ENCODE peak calls at places on chromosomes 5 and 9, in ten cellular contexts. One of them, this sample, is unnamed.

GRCh38 chr9:22136446-22137140 is 127.5 kb upstream of the CDKN2B start:
- DNase-seq in left lobe of liver: no peak
- DNase-seq in activated CD4-positive, alpha-beta T cell treated with anti-CD3 and anti-CD28 coated beads for 48 hours: no peak
- DNase-seq in IMR-90: peak
- DNase-seq in ureter: no peak
- DNase-seq in NCI-H1436: no peak
- DNase-seq in mesothelial cell of epicardium: no peak
- DNase-seq in AG04449: peak
- DNase-seq in Calu3: no peak
- DNase-seq in ELR: peak
- DNase-seq in this sample: no peak

GRCh38 chr5:54701179-54701578 is 183.6 kb downstream of the SNX18 start:
- DNase-seq in left lobe of liver: no peak
- DNase-seq in activated CD4-positive, alpha-beta T cell treated with anti-CD3 and anti-CD28 coated beads for 48 hours: no peak
- DNase-seq in IMR-90: peak
- DNase-seq in ureter: peak
- DNase-seq in NCI-H1436: no peak
- DNase-seq in mesothelial cell of epicardium: no peak
- DNase-seq in AG04449: peak
- DNase-seq in Calu3: peak
- DNase-seq in ELR: peak
- DNase-seq in this sample: no peak

GRCh38 chr5:164597293-164597900 is 1092.0 kb downstream of the MAT2B start:
- DNase-seq in left lobe of liver: no peak
- DNase-seq in activated CD4-positive, alpha-beta T cell treated with anti-CD3 and anti-CD28 coated beads for 48 hours: peak
- DNase-seq in IMR-90: no peak
- DNase-seq in ureter: no peak
- DNase-seq in NCI-H1436: no peak
- DNase-seq in mesothelial cell of epicardium: no peak
- DNase-seq in AG04449: no peak
- DNase-seq in Calu3: peak
- DNase-seq in ELR: peak
- DNase-seq in this sample: peak

GRCh38 chr9:91727316-91727861 is 222.6 kb downstream of the ROR2 start:
- DNase-seq in left lobe of liver: no peak
- DNase-seq in activated CD4-positive, alpha-beta T cell treated with anti-CD3 and anti-CD28 coated beads for 48 hours: peak
- DNase-seq in IMR-90: peak
- DNase-seq in ureter: peak
- DNase-seq in NCI-H1436: peak
- DNase-seq in mesothelial cell of epicardium: no peak
- DNase-seq in AG04449: no peak
- DNase-seq in Calu3: peak
- DNase-seq in ELR: peak
- DNase-seq in this sample: peak

GRCh38 chr5:79436224-79436623 is 77.7 kb downstream of the HOMER1 start:
- DNase-seq in left lobe of liver: no peak
- DNase-seq in activated CD4-positive, alpha-beta T cell treated with anti-CD3 and anti-CD28 coated beads for 48 hours: no peak
- DNase-seq in IMR-90: peak
- DNase-seq in ureter: no peak
- DNase-seq in NCI-H1436: no peak
- DNase-seq in mesothelial cell of epicardium: no peak
- DNase-seq in AG04449: peak
- DNase-seq in Calu3: no peak
- DNase-seq in ELR: peak
- DNase-seq in this sample: peak

GRCh38 chr5:141992349-141992963 is 20.4 kb downstream of the GNPDA1 start:
- DNase-seq in left lobe of liver: peak
- DNase-seq in activated CD4-positive, alpha-beta T cell treated with anti-CD3 and anti-CD28 coated beads for 48 hours: peak
- DNase-seq in IMR-90: peak
- DNase-seq in ureter: peak
- DNase-seq in NCI-H1436: peak
- DNase-seq in mesothelial cell of epicardium: peak
- DNase-seq in AG04449: no peak
- DNase-seq in Calu3: peak
- DNase-seq in ELR: peak
- DNase-seq in this sample: peak

GRCh38 chr5:95284512-95285405 is at the start of gene MCTP1:
- DNase-seq in left lobe of liver: no peak
- DNase-seq in activated CD4-positive, alpha-beta T cell treated with anti-CD3 and anti-CD28 coated beads for 48 hours: peak
- DNase-seq in IMR-90: no peak
- DNase-seq in ureter: no peak
- DNase-seq in NCI-H1436: peak
- DNase-seq in mesothelial cell of epicardium: peak
- DNase-seq in AG04449: no peak
- DNase-seq in Calu3: peak
- DNase-seq in ELR: peak
- DNase-seq in this sample: no peak

GRCh38 chr9:130892503-130893249 is 3.9 kb downstream of the QRFP start:
- DNase-seq in left lobe of liver: no peak
- DNase-seq in activated CD4-positive, alpha-beta T cell treated with anti-CD3 and anti-CD28 coated beads for 48 hours: no peak
- DNase-seq in IMR-90: no peak
- DNase-seq in ureter: no peak
- DNase-seq in NCI-H1436: no peak
- DNase-seq in mesothelial cell of epicardium: no peak
- DNase-seq in AG04449: no peak
- DNase-seq in Calu3: no peak
- DNase-seq in ELR: no peak
- DNase-seq in this sample: no peak

GRCh38 chr9:126373241-126373640 is 46.6 kb downstream of the MVB12B start:
- DNase-seq in left lobe of liver: no peak
- DNase-seq in activated CD4-positive, alpha-beta T cell treated with anti-CD3 and anti-CD28 coated beads for 48 hours: no peak
- DNase-seq in IMR-90: peak
- DNase-seq in ureter: no peak
- DNase-seq in NCI-H1436: no peak
- DNase-seq in mesothelial cell of epicardium: no peak
- DNase-seq in AG04449: peak
- DNase-seq in Calu3: no peak
- DNase-seq in ELR: peak
- DNase-seq in this sample: no peak

GRCh38 chr5:35884125-35884788 is 27.6 kb downstream of the IL7R start:
- DNase-seq in left lobe of liver: no peak
- DNase-seq in activated CD4-positive, alpha-beta T cell treated with anti-CD3 and anti-CD28 coated beads for 48 hours: no peak
- DNase-seq in IMR-90: peak
- DNase-seq in ureter: no peak
- DNase-seq in NCI-H1436: no peak
- DNase-seq in mesothelial cell of epicardium: no peak
- DNase-seq in AG04449: peak
- DNase-seq in Calu3: no peak
- DNase-seq in ELR: peak
- DNase-seq in this sample: no peak

GRCh38 chr9:133506653-133507038 is 18.1 kb downstream of the MYMK start:
- DNase-seq in left lobe of liver: peak
- DNase-seq in activated CD4-positive, alpha-beta T cell treated with anti-CD3 and anti-CD28 coated beads for 48 hours: no peak
- DNase-seq in IMR-90: peak
- DNase-seq in ureter: no peak
- DNase-seq in NCI-H1436: no peak
- DNase-seq in mesothelial cell of epicardium: no peak
- DNase-seq in AG04449: no peak
- DNase-seq in Calu3: peak
- DNase-seq in ELR: peak
- DNase-seq in this sample: no peak

GRCh38 chr9:99680191-99680590 is 141.5 kb upstream of the NR4A3 start:
- DNase-seq in left lobe of liver: no peak
- DNase-seq in activated CD4-positive, alpha-beta T cell treated with anti-CD3 and anti-CD28 coated beads for 48 hours: no peak
- DNase-seq in IMR-90: peak
- DNase-seq in ureter: no peak
- DNase-seq in NCI-H1436: no peak
- DNase-seq in mesothelial cell of epicardium: no peak
- DNase-seq in AG04449: peak
- DNase-seq in Calu3: no peak
- DNase-seq in ELR: peak
- DNase-seq in this sample: no peak

GRCh38 chr5:27472000-27472763 is 433.8 kb upstream of the CDH9 start:
- DNase-seq in left lobe of liver: peak
- DNase-seq in activated CD4-positive, alpha-beta T cell treated with anti-CD3 and anti-CD28 coated beads for 48 hours: no peak
- DNase-seq in IMR-90: peak
- DNase-seq in ureter: no peak
- DNase-seq in NCI-H1436: peak
- DNase-seq in mesothelial cell of epicardium: no peak
- DNase-seq in AG04449: no peak
- DNase-seq in Calu3: peak
- DNase-seq in ELR: peak
- DNase-seq in this sample: peak

GRCh38 chr5:10538103-10538788 is 25.6 kb upstream of the ANKRD33B start:
- DNase-seq in left lobe of liver: no peak
- DNase-seq in activated CD4-positive, alpha-beta T cell treated with anti-CD3 and anti-CD28 coated beads for 48 hours: peak
- DNase-seq in IMR-90: peak
- DNase-seq in ureter: no peak
- DNase-seq in NCI-H1436: no peak
- DNase-seq in mesothelial cell of epicardium: no peak
- DNase-seq in AG04449: no peak
- DNase-seq in Calu3: no peak
- DNase-seq in ELR: no peak
- DNase-seq in this sample: no peak

GRCh38 chr5:53166101-53166500 is 56.5 kb upstream of the MOCS2 start:
- DNase-seq in left lobe of liver: no peak
- DNase-seq in activated CD4-positive, alpha-beta T cell treated with anti-CD3 and anti-CD28 coated beads for 48 hours: no peak
- DNase-seq in IMR-90: no peak
- DNase-seq in ureter: no peak
- DNase-seq in NCI-H1436: no peak
- DNase-seq in mesothelial cell of epicardium: no peak
- DNase-seq in AG04449: no peak
- DNase-seq in Calu3: no peak
- DNase-seq in ELR: no peak
- DNase-seq in this sample: no peak

GRCh38 chr5:141780240-141780951 is 97.8 kb downstream of the PCDH1 start:
- DNase-seq in left lobe of liver: no peak
- DNase-seq in activated CD4-positive, alpha-beta T cell treated with anti-CD3 and anti-CD28 coated beads for 48 hours: no peak
- DNase-seq in IMR-90: no peak
- DNase-seq in ureter: no peak
- DNase-seq in NCI-H1436: no peak
- DNase-seq in mesothelial cell of epicardium: no peak
- DNase-seq in AG04449: no peak
- DNase-seq in Calu3: no peak
- DNase-seq in ELR: peak
- DNase-seq in this sample: no peak

GRCh38 chr5:168656633-168657032 is 77.5 kb upstream of the PANK3 start:
- DNase-seq in left lobe of liver: no peak
- DNase-seq in activated CD4-positive, alpha-beta T cell treated with anti-CD3 and anti-CD28 coated beads for 48 hours: no peak
- DNase-seq in IMR-90: no peak
- DNase-seq in ureter: no peak
- DNase-seq in NCI-H1436: no peak
- DNase-seq in mesothelial cell of epicardium: no peak
- DNase-seq in AG04449: peak
- DNase-seq in Calu3: peak
- DNase-seq in ELR: no peak
- DNase-seq in this sample: no peak

GRCh38 chr9:37801287-37801850 is 772 bp downstream of the DCAF10 start:
- DNase-seq in left lobe of liver: peak
- DNase-seq in activated CD4-positive, alpha-beta T cell treated with anti-CD3 and anti-CD28 coated beads for 48 hours: peak
- DNase-seq in IMR-90: peak
- DNase-seq in ureter: no peak
- DNase-seq in NCI-H1436: no peak
- DNase-seq in mesothelial cell of epicardium: no peak
- DNase-seq in AG04449: no peak
- DNase-seq in Calu3: no peak
- DNase-seq in ELR: peak
- DNase-seq in this sample: peak

GRCh38 chr5:176535101-176535654 is 2.0 kb downstream of the RNF44 start:
- DNase-seq in left lobe of liver: peak
- DNase-seq in activated CD4-positive, alpha-beta T cell treated with anti-CD3 and anti-CD28 coated beads for 48 hours: peak
- DNase-seq in IMR-90: peak
- DNase-seq in ureter: no peak
- DNase-seq in NCI-H1436: no peak
- DNase-seq in mesothelial cell of epicardium: no peak
- DNase-seq in AG04449: no peak
- DNase-seq in Calu3: no peak
- DNase-seq in ELR: no peak
- DNase-seq in this sample: no peak

GRCh38 chr5:54832066-54832465 is 153.3 kb downstream of the ESM1 start:
- DNase-seq in left lobe of liver: no peak
- DNase-seq in activated CD4-positive, alpha-beta T cell treated with anti-CD3 and anti-CD28 coated beads for 48 hours: no peak
- DNase-seq in IMR-90: peak
- DNase-seq in ureter: no peak
- DNase-seq in NCI-H1436: no peak
- DNase-seq in mesothelial cell of epicardium: no peak
- DNase-seq in AG04449: peak
- DNase-seq in Calu3: no peak
- DNase-seq in ELR: no peak
- DNase-seq in this sample: no peak

GRCh38 chr9:7841831-7842230 is 42.3 kb upstream of the DMAC1 start:
- DNase-seq in left lobe of liver: no peak
- DNase-seq in activated CD4-positive, alpha-beta T cell treated with anti-CD3 and anti-CD28 coated beads for 48 hours: no peak
- DNase-seq in IMR-90: no peak
- DNase-seq in ureter: no peak
- DNase-seq in NCI-H1436: no peak
- DNase-seq in mesothelial cell of epicardium: no peak
- DNase-seq in AG04449: no peak
- DNase-seq in Calu3: no peak
- DNase-seq in ELR: no peak
- DNase-seq in this sample: no peak

GRCh38 chr9:34995288-34996060 is 5.9 kb downstream of the DNAJB5 start:
- DNase-seq in left lobe of liver: peak
- DNase-seq in activated CD4-positive, alpha-beta T cell treated with anti-CD3 and anti-CD28 coated beads for 48 hours: no peak
- DNase-seq in IMR-90: peak
- DNase-seq in ureter: no peak
- DNase-seq in NCI-H1436: no peak
- DNase-seq in mesothelial cell of epicardium: no peak
- DNase-seq in AG04449: no peak
- DNase-seq in Calu3: no peak
- DNase-seq in ELR: no peak
- DNase-seq in this sample: no peak

GRCh38 chr9:107422189-107422802 is 67.3 kb downstream of the KLF4 start:
- DNase-seq in left lobe of liver: peak
- DNase-seq in activated CD4-positive, alpha-beta T cell treated with anti-CD3 and anti-CD28 coated beads for 48 hours: peak
- DNase-seq in IMR-90: peak
- DNase-seq in ureter: peak
- DNase-seq in NCI-H1436: peak
- DNase-seq in mesothelial cell of epicardium: peak
- DNase-seq in AG04449: no peak
- DNase-seq in Calu3: peak
- DNase-seq in ELR: peak
- DNase-seq in this sample: peak

GRCh38 chr9:130942679-130943078 is 3.6 kb upstream of the FIBCD1 start:
- DNase-seq in left lobe of liver: no peak
- DNase-seq in activated CD4-positive, alpha-beta T cell treated with anti-CD3 and anti-CD28 coated beads for 48 hours: no peak
- DNase-seq in IMR-90: no peak
- DNase-seq in ureter: no peak
- DNase-seq in NCI-H1436: no peak
- DNase-seq in mesothelial cell of epicardium: no peak
- DNase-seq in AG04449: no peak
- DNase-seq in Calu3: no peak
- DNase-seq in ELR: no peak
- DNase-seq in this sample: no peak

GRCh38 chr5:94705427-94705826 is 87.0 kb downstream of the SLF1 start:
- DNase-seq in left lobe of liver: no peak
- DNase-seq in activated CD4-positive, alpha-beta T cell treated with anti-CD3 and anti-CD28 coated beads for 48 hours: no peak
- DNase-seq in IMR-90: peak
- DNase-seq in ureter: no peak
- DNase-seq in NCI-H1436: no peak
- DNase-seq in mesothelial cell of epicardium: no peak
- DNase-seq in AG04449: no peak
- DNase-seq in Calu3: no peak
- DNase-seq in ELR: peak
- DNase-seq in this sample: no peak

GRCh38 chr5:61085885-61086284 is 76.4 kb downstream of the SMIM15 start:
- DNase-seq in left lobe of liver: no peak
- DNase-seq in activated CD4-positive, alpha-beta T cell treated with anti-CD3 and anti-CD28 coated beads for 48 hours: no peak
- DNase-seq in IMR-90: no peak
- DNase-seq in ureter: no peak
- DNase-seq in NCI-H1436: no peak
- DNase-seq in mesothelial cell of epicardium: no peak
- DNase-seq in AG04449: no peak
- DNase-seq in Calu3: no peak
- DNase-seq in ELR: no peak
- DNase-seq in this sample: no peak

GRCh38 chr5:41542183-41542582 is 31.8 kb upstream of the PLCXD3 start:
- DNase-seq in left lobe of liver: no peak
- DNase-seq in activated CD4-positive, alpha-beta T cell treated with anti-CD3 and anti-CD28 coated beads for 48 hours: no peak
- DNase-seq in IMR-90: no peak
- DNase-seq in ureter: no peak
- DNase-seq in NCI-H1436: no peak
- DNase-seq in mesothelial cell of epicardium: no peak
- DNase-seq in AG04449: no peak
- DNase-seq in Calu3: no peak
- DNase-seq in ELR: no peak
- DNase-seq in this sample: no peak

GRCh38 chr5:142306077-142306502 is 18.7 kb downstream of the SPRY4 start:
- DNase-seq in left lobe of liver: no peak
- DNase-seq in activated CD4-positive, alpha-beta T cell treated with anti-CD3 and anti-CD28 coated beads for 48 hours: no peak
- DNase-seq in IMR-90: no peak
- DNase-seq in ureter: no peak
- DNase-seq in NCI-H1436: no peak
- DNase-seq in mesothelial cell of epicardium: no peak
- DNase-seq in AG04449: no peak
- DNase-seq in Calu3: no peak
- DNase-seq in ELR: no peak
- DNase-seq in this sample: peak

This sample was measured in Caco-2.